ENCODE peak calls at places on chromosome 22, in seven cellular contexts. B is body of pancreas, I is ascending aorta, H is uterus, Q is Peyer's patch, K is PC-3, O is right atrium auricular region. Y is an unnamed sample.

GRCh38 chr22:20216863-20217499 is 51.1 kb downstream of the RTN4R start:
- DNase-seq in B (no peak), I (no peak), H (no peak), Q (no peak), K (peak; percentile 47), O (no peak), Y (no peak)

GRCh38 chr22:28426346-28427132 is 253.1 kb downstream of the TTC28 start:
- DNase-seq in B (no peak), I (no peak), H (no peak), Q (no peak), K (no peak), O (no peak), Y (no peak)

GRCh38 chr22:35308480-35308945 is 8.8 kb downstream of the TOM1 start:
- DNase-seq in B (no peak), I (peak; percentile 57), H (no peak), Q (no peak), K (no peak), O (no peak), Y (no peak)

GRCh38 chr22:34855471-34855870 is 210.5 kb upstream of the ISX start:
- DNase-seq in B (no peak), I (no peak), H (no peak), Q (no peak), K (no peak), O (no peak), Y (no peak)

GRCh38 chr22:28923826-28924732 is 40.7 kb downstream of the ZNRF3 start:
- DNase-seq in B (peak; percentile 76), I (no peak), H (no peak), Q (peak; percentile 67), K (no peak), O (no peak), Y (peak; percentile 64)

GRCh38 chr22:43953988-43954771 is 1.1 kb upstream of the SAMM50 start:
- DNase-seq in B (no peak), I (no peak), H (no peak), Q (no peak), K (no peak), O (no peak), Y (no peak)

GRCh38 chr22:25094579-25094978 is 105.1 kb upstream of the CRYBB3 start:
- DNase-seq in B (no peak), I (no peak), H (no peak), Q (no peak), K (no peak), O (no peak), Y (no peak)

GRCh38 chr22:26658161-26658560 is 773 bp downstream of the MIAT start:
- DNase-seq in B (no peak), I (no peak), H (no peak), Q (no peak), K (no peak), O (no peak), Y (no peak)

GRCh38 chr22:27063841-27064240 is 406.5 kb downstream of the MIAT start:
- DNase-seq in B (no peak), I (no peak), H (no peak), Q (no peak), K (no peak), O (no peak), Y (no peak)

GRCh38 chr22:17501679-17502285 is 61.5 kb upstream of the SLC25A18 start:
- DNase-seq in B (peak; percentile 17), I (no peak), H (no peak), Q (no peak), K (peak; percentile 73), O (no peak), Y (no peak)

GRCh38 chr22:30474683-30475424 is 3.0 kb upstream of the SEC14L3 start:
- DNase-seq in B (no peak), I (no peak), H (no peak), Q (no peak), K (no peak), O (no peak), Y (peak; percentile 35)

GRCh38 chr22:29268511-29269229 is 602 bp downstream of the EWSR1 start:
- DNase-seq in B (peak; percentile 66), I (peak; percentile 74), H (peak; percentile 81), Q (no peak), K (peak; percentile 31), O (peak; percentile 65), Y (peak; percentile 61)

GRCh38 chr22:44449061-44449682 is 48.9 kb downstream of the RTL6 start:
- DNase-seq in B (no peak), I (peak; percentile 63), H (no peak), Q (peak; percentile 36), K (peak; percentile 89), O (no peak), Y (no peak)

GRCh38 chr22:19060356-19061009 is 61.7 kb downstream of the DGCR2 start:
- DNase-seq in B (peak; percentile 9), I (no peak), H (no peak), Q (no peak), K (peak; percentile 76), O (peak; percentile 9), Y (no peak)

GRCh38 chr22:17164392-17165024 is 5.4 kb upstream of the HDHD5 start:
- DNase-seq in B (no peak), I (no peak), H (no peak), Q (no peak), K (no peak), O (no peak), Y (no peak)

GRCh38 chr22:20795014-20795413 is 21.1 kb downstream of the SERPIND1 start:
- DNase-seq in B (no peak), I (no peak), H (no peak), Q (no peak), K (no peak), O (no peak), Y (no peak)

GRCh38 chr22:24230911-24231656 is 13.8 kb downstream of the GGT5 start:
- DNase-seq in B (peak; percentile 70), I (no peak), H (no peak), Q (peak; percentile 70), K (no peak), O (no peak), Y (peak; percentile 65)

GRCh38 chr22:17387356-17387755 is 18.1 kb downstream of the CECR2 start:
- DNase-seq in B (no peak), I (no peak), H (no peak), Q (no peak), K (no peak), O (no peak), Y (no peak)

GRCh38 chr22:48096846-48097665 is 1334.6 kb downstream of the TBC1D22A start:
- DNase-seq in B (no peak), I (peak; percentile 25), H (peak; percentile 6), Q (no peak), K (no peak), O (no peak), Y (no peak)
- H3K4me3 ChIP-seq in B (no peak overlapping the region), I (no peak overlapping the region), H (no peak overlapping the region), Q (no peak overlapping the region), K (no peak overlapping the region), O (no peak overlapping the region), Y (no peak overlapping the region)

DNA sequence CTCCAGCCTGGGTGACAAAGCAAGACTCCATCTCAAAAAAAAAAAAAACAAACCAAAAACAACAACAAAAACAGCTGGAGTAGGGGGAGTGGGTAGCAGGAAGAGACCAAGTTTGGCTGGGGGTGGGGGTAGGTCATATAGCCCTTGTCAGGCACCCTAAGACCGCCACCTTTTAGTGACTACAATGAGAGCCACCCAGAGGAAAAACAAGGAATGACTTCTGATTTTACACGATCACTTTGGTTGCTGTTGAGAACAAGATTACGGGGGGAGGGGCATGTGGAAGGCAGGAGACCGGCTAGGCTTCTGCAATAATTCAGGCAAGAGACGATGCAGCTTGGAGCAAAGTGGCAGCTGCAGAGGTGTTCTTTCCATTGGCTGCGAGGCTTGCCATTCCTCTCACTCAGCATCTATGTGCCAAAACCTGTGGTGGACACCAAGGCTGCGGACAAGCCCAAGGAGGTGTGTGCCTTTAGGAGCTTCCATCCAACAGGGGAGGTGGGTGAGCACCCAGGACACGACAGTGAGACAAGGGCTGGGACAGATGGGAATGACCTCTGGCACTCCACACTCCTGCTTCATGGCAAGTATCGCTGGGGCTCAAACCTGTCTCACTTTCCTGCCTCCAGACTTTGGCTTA is 1.7 kb downstream of the RPS19BP1 start:
- DNase-seq in B (no peak), I (no peak), H (no peak), Q (no peak), K (peak; percentile 57), O (no peak), Y (no peak)
- TF ChIP-seq CTCF in B (no peak), I (peak; percentile 14), H (no peak), Q (no peak), K (peak; percentile 38), O (no peak), Y (no peak)

DNA sequence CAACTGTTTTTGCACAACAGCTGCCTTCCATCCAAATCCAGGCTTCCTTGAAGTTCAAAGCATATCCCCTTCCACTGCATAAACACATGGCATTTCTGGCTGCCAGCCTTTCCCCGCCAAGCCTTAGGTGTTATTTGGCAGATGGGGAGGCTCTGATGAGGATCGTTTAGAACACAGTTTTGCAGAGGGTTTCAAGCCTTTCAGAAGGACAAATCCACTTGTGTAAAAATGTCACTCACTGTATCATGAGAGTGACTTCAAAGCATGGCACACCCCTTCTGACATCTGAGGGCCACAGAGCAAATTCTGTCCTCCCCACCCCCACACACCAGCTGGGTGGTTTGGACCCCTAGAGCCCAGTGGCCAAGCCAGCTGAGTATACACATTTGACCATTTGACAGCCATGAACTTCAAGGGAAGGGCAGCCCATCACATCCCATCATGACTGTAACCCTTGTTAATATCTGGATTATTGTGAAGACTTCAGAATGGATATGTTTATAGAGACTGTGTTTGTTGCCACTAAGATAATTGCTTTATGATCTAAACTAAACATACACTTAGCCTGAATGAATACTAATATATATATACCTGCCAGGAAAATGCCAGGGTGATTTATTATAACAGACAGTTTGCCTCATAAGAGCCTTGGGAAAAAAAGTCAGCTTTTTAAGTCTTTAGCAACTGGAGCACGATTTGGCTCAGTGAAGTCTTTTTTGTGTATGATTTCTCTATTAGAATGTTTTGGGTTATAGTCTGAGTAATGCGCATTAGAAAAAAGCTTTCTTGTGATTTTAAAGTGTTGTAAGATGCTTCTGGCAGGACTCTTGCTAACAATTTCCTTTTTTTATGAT is 31.9 kb downstream of the FBLN1 start:
- DNase-seq in B (no peak), I (no peak), H (peak; percentile 61), Q (no peak), K (no peak), O (no peak), Y (no peak)
- H3K4me1 ChIP-seq in B (no peaks in the 10 kb centered on the region), I (peaks cover 9% of the 10 kb centered on the region), H (no peaks in the 10 kb centered on the region), Q (peaks cover 9% of the 10 kb centered on the region), K (no peaks in the 10 kb centered on the region), O (peaks cover 23% of the 10 kb centered on the region), Y (no peaks in the 10 kb centered on the region)

GRCh38 chr22:50146440-50147228 is 23.9 kb upstream of the PANX2 start:
- DNase-seq in B (peak; percentile 61), I (peak; percentile 62), H (peak; percentile 65), Q (peak; percentile 82), K (no peak), O (peak; percentile 72), Y (peak; percentile 62)

GRCh38 chr22:50145741-50146439 is 24.6 kb upstream of the PANX2 start:
- DNase-seq in B (no peak), I (no peak), H (no peak), Q (no peak), K (no peak), O (no peak), Y (no peak)

GRCh38 chr22:50150161-50151129 is 20.1 kb upstream of the PANX2 start:
- DNase-seq in B (no peak), I (no peak), H (no peak), Q (no peak), K (no peak), O (no peak), Y (no peak)

GRCh38 chr22:50148991-50149721 is 21.4 kb upstream of the PANX2 start:
- DNase-seq in B (peak; percentile 75), I (no peak), H (no peak), Q (peak; percentile 82), K (peak; percentile 72), O (no peak), Y (peak; percentile 67)

DNA sequence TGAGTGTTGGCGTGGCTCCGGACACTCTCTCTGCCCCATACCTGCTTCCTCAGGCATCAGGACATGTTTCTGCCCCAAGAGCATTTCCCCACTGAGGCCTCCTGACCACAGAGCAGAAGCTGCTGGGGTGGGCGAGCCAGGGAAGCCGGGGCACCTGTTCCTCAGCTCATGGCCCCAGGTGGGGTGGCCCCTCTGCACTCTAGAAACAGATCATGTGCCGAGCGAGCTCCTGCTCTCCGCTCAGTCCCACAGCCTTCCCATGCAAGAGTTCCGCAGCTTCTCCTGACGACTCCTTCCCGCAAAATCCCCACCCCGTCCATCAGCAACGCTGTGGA is 22.4 kb upstream of the PANX2 start:
- DNase-seq in B (no peak), I (no peak), H (no peak), Q (no peak), K (no peak), O (no peak), Y (no peak)
- H3K4me3 ChIP-seq in B (no peak overlapping the region), I (no peak overlapping the region), H (no peak overlapping the region), Q (no peak overlapping the region), K (no peak overlapping the region), O (no peak overlapping the region), Y (no peak overlapping the region)

Y was measured in lung.